ENCODE peak calls at places on chromosome 14, in five cellular contexts. One of them, this sample, is unnamed.

GRCh38 chr14:22737052-22737451 is 29.4 kb upstream of the OXA1L start:
- DNase-seq in transverse colon: no peak
- DNase-seq in T-helper 1 cell: no peak
- DNase-seq in HFFc6: no peak
- DNase-seq in glutamatergic neuron: no peak
- DNase-seq in this sample: no peak

GRCh38 chr14:88245321-88245720 is 77.7 kb downstream of the KCNK10 start:
- DNase-seq in transverse colon: no peak
- DNase-seq in T-helper 1 cell: no peak
- DNase-seq in HFFc6: no peak
- DNase-seq in glutamatergic neuron: peak; percentile 45
- DNase-seq in this sample: no peak

GRCh38 chr14:104087981-104088850 is 2.7 kb downstream of the ASPG start:
- DNase-seq in transverse colon: peak; percentile 89
- DNase-seq in T-helper 1 cell: no peak
- DNase-seq in HFFc6: no peak
- DNase-seq in glutamatergic neuron: peak; percentile 24
- DNase-seq in this sample: no peak

GRCh38 chr14:77436042-77436441 is 12.7 kb upstream of the NOXRED1 start:
- DNase-seq in transverse colon: no peak
- DNase-seq in T-helper 1 cell: no peak
- DNase-seq in HFFc6: no peak
- DNase-seq in glutamatergic neuron: no peak
- DNase-seq in this sample: peak; percentile 41

GRCh38 chr14:18656627-18657026 is 55.7 kb downstream of the OR11H12 start:
- DNase-seq in transverse colon: no peak
- DNase-seq in T-helper 1 cell: no peak
- DNase-seq in HFFc6: no peak
- DNase-seq in glutamatergic neuron: no peak
- DNase-seq in this sample: no peak

GRCh38 chr14:79584679-79585078 is 626.6 kb downstream of the DIO2 start:
- DNase-seq in transverse colon: no peak
- DNase-seq in T-helper 1 cell: no peak
- DNase-seq in HFFc6: peak; percentile 85
- DNase-seq in glutamatergic neuron: no peak
- DNase-seq in this sample: peak; percentile 26

GRCh38 chr14:104229621-104230041 is 91.2 kb downstream of the KIF26A start:
- DNase-seq in transverse colon: peak; percentile 76
- DNase-seq in T-helper 1 cell: no peak
- DNase-seq in HFFc6: no peak
- DNase-seq in glutamatergic neuron: no peak
- DNase-seq in this sample: no peak

GRCh38 chr14:51453869-51454268 is 197.8 kb upstream of the FRMD6 start:
- DNase-seq in transverse colon: no peak
- DNase-seq in T-helper 1 cell: no peak
- DNase-seq in HFFc6: no peak
- DNase-seq in glutamatergic neuron: no peak
- DNase-seq in this sample: no peak

GRCh38 chr14:91417983-91418386 is 365 bp upstream of the CCDC88C start:
- DNase-seq in transverse colon: peak; percentile 58
- DNase-seq in T-helper 1 cell: peak; percentile 76
- DNase-seq in HFFc6: no peak
- DNase-seq in glutamatergic neuron: peak; percentile 54
- DNase-seq in this sample: peak; percentile 69

GRCh38 chr14:91315844-91316267 is 71.4 kb upstream of the GPR68 start:
- DNase-seq in transverse colon: peak; percentile 67
- DNase-seq in T-helper 1 cell: peak; percentile 79
- DNase-seq in HFFc6: no peak
- DNase-seq in glutamatergic neuron: no peak
- DNase-seq in this sample: no peak

GRCh38 chr14:40682131-40682913 is 924.4 kb upstream of the LRFN5 start:
- DNase-seq in transverse colon: no peak
- DNase-seq in T-helper 1 cell: no peak
- DNase-seq in HFFc6: no peak
- DNase-seq in glutamatergic neuron: no peak
- DNase-seq in this sample: no peak